ENCODE peak calls at places on chromosomes 11 and 22, in four cellular contexts. One of them, this sample, is unnamed.

GRCh38 chr11:134995746-134996145 is 583.7 kb upstream of the B3GAT1 start:
- DNase-seq in colonic mucosa: no peak
- DNase-seq in cardiac muscle cell: no peak
- DNase-seq in sigmoid colon: no peak
- DNase-seq in this sample: no peak

GRCh38 chr22:26461188-26461810 is 22.3 kb downstream of the HPS4 start:
- DNase-seq in colonic mucosa: peak; percentile 63
- DNase-seq in cardiac muscle cell: peak; percentile 45
- DNase-seq in sigmoid colon: no peak
- DNase-seq in this sample: peak; percentile 75

GRCh38 chr22:37197451-37198289 is 9.6 kb upstream of the C1QTNF6 start:
- DNase-seq in colonic mucosa: peak; percentile 70
- DNase-seq in cardiac muscle cell: peak; percentile 66
- DNase-seq in sigmoid colon: peak; percentile 89
- DNase-seq in this sample: peak; percentile 41

GRCh38 chr11:118746988-118747585 is 43.9 kb downstream of the DDX6 start:
- DNase-seq in colonic mucosa: no peak
- DNase-seq in cardiac muscle cell: peak; percentile 32
- DNase-seq in sigmoid colon: no peak
- DNase-seq in this sample: no peak

GRCh38 chr11:94183886-94184264 is 55.2 kb downstream of the PANX1 start:
- DNase-seq in colonic mucosa: peak; percentile 75
- DNase-seq in cardiac muscle cell: peak; percentile 80
- DNase-seq in sigmoid colon: peak; percentile 69
- DNase-seq in this sample: peak; percentile 81

GRCh38 chr11:46537851-46538295 is 56.0 kb downstream of the AMBRA1 start:
- DNase-seq in colonic mucosa: peak; percentile 73
- DNase-seq in cardiac muscle cell: peak; percentile 83
- DNase-seq in sigmoid colon: peak; percentile 75
- DNase-seq in this sample: peak; percentile 80

GRCh38 chr22:45837507-45837906 is 139.5 kb downstream of the WNT7B start:
- DNase-seq in colonic mucosa: no peak
- DNase-seq in cardiac muscle cell: no peak
- DNase-seq in sigmoid colon: no peak
- DNase-seq in this sample: no peak

GRCh38 chr11:116215471-116216113 is 557.2 kb downstream of the BUD13 start:
- DNase-seq in colonic mucosa: no peak
- DNase-seq in cardiac muscle cell: no peak
- DNase-seq in sigmoid colon: no peak
- DNase-seq in this sample: peak; percentile 61

GRCh38 chr11:110430267-110431211 is 791 bp downstream of the FDX1 start:
- DNase-seq in colonic mucosa: peak; percentile 75
- DNase-seq in cardiac muscle cell: peak; percentile 57
- DNase-seq in sigmoid colon: peak; percentile 67
- DNase-seq in this sample: peak; percentile 72

GRCh38 chr11:117478126-117478856 is 150.6 kb downstream of the CEP164 start:
- DNase-seq in colonic mucosa: peak; percentile 28
- DNase-seq in cardiac muscle cell: no peak
- DNase-seq in sigmoid colon: no peak
- DNase-seq in this sample: no peak

GRCh38 chr11:121494355-121495099 is 41.8 kb upstream of the SORL1-AS1 start:
- DNase-seq in colonic mucosa: no peak
- DNase-seq in cardiac muscle cell: no peak
- DNase-seq in sigmoid colon: no peak
- DNase-seq in this sample: no peak

GRCh38 chr11:13720940-13721339 is 52.5 kb downstream of the FAR1 start:
- DNase-seq in colonic mucosa: no peak
- DNase-seq in cardiac muscle cell: no peak
- DNase-seq in sigmoid colon: no peak
- DNase-seq in this sample: no peak

DNA sequence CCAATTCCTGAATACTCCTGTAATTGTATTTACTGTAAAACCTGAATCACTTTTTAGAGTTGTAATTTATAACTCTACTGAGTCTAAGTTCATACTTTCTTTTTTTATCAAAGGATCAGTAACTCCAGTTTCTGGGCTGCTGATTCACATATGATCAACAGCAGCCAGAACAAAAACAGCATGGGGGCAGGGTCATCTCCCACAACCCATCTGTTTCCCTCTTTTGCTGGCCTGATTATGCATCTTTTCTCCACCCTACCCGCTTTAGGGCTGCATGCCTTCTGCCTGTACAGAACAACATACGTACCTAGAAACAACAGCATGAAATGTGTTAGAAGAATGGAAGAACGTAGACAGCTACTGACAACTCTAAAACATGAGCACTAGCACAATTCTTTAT is 76.0 kb downstream of the MRTFA start:
- DNase-seq in colonic mucosa: no peak
- DNase-seq in cardiac muscle cell: peak; percentile 33
- DNase-seq in sigmoid colon: no peak
- DNase-seq in this sample: no peak
- H3K9me3 ChIP-seq in colonic mucosa: no peaks in the 10 kb centered on the region
- H3K9me3 ChIP-seq in cardiac muscle cell: no peaks in the 10 kb centered on the region
- H3K9me3 ChIP-seq in sigmoid colon: no peaks in the 10 kb centered on the region
- H3K9me3 ChIP-seq in this sample: no peaks in the 10 kb centered on the region

DNA sequence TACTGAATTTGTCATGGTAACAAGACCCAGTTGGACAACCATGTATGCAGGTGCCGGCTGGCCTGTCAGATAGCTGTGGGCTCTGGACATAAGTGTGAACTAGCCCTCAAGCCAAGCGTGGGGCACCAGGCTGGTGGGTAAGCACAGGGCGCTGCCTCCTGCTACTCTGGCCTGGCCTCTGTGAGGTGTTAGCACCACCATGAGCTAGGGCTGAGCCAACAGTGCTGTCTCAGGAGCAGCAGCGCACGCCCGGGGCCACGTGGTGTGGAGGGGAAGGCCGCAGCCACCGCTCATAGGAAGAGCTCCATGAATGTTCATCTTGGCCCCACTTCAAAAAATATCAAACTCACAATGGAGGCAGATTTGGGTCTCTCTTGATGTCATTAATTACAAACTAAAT is 35.3 kb upstream of the GNB1L start:
- DNase-seq in colonic mucosa: no peak
- DNase-seq in cardiac muscle cell: no peak
- DNase-seq in sigmoid colon: no peak
- DNase-seq in this sample: no peak
- TF ChIP-seq CTCF in colonic mucosa: no peak
- TF ChIP-seq CTCF in cardiac muscle cell: no peak
- TF ChIP-seq CTCF in sigmoid colon: no peak
- TF ChIP-seq CTCF in this sample: no peak

GRCh38 chr11:67313125-67313890 is 10.0 kb downstream of the SSH3 start:
- DNase-seq in colonic mucosa: no peak
- DNase-seq in cardiac muscle cell: no peak
- DNase-seq in sigmoid colon: no peak
- DNase-seq in this sample: peak; percentile 23
- H3K4me3 ChIP-seq in colonic mucosa: no peak overlapping the region
- H3K4me3 ChIP-seq in cardiac muscle cell: no peak overlapping the region
- H3K4me3 ChIP-seq in sigmoid colon: no peak overlapping the region
- H3K4me3 ChIP-seq in this sample: no peak overlapping the region

DNA sequence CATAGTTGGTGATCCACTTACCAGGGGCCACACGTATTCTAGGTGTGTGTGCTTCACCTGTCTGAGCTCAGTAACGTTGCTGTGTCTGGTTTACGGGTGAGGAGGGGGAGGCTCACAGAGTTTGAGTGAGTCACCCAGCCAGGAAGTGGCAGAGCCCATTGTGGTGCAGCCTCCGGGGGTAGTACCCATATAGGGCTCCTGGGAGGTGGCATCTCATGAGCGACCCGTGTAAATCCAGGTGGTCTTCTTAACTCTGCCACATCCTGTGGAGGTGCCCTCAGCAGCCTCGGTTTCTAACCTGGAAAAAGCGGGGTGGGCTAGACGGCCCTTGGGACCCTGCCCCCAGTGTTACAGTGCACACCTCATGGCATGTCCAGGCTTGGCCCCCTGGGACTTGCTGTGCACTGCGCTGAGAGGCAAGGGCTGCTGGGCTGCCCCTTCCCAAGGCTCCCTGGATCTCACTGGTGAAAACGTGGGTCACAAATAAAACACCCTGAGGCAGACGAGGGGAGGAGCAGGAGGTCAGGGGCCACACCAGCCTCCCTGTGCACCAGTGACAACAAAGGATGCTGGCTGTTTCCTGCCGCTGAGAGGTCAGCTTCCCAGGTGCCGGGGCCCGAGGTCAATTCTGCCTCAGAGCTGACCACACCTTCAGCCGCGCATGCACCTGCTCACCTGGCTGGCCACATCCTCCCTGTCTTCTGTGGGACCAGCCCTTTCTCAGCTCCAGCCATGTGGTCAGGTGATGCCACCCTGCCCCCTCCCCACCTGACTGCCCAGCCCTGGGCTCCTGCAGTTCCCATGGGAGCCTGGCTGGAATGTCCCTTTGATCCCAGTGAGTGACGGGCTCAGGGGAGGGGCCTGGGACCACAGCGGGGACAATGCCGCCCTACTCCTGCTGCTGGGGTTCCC is 305.1 kb downstream of the CTTN start:
- DNase-seq in colonic mucosa: no peak
- DNase-seq in cardiac muscle cell: no peak
- DNase-seq in sigmoid colon: no peak
- DNase-seq in this sample: no peak
- H3K9me3 ChIP-seq in colonic mucosa: no peaks in the 10 kb centered on the region
- H3K9me3 ChIP-seq in cardiac muscle cell: no peaks in the 10 kb centered on the region
- H3K9me3 ChIP-seq in sigmoid colon: no peaks in the 10 kb centered on the region
- H3K9me3 ChIP-seq in this sample: no peaks in the 10 kb centered on the region